ENCODE peak calls at places on chromosome 9, in ten cellular contexts. O is left lung; K is mammary epithelial cell; H is brain microvascular endothelial cell; J is heart right ventricle; V is foreskin keratinocyte; U is RWPE1; W is CD4-positive, CD25-positive, alpha-beta regulatory T cell; S is effector memory CD4-positive, alpha-beta T cell; A is WERI-Rb-1. E is an unnamed sample.

GRCh38 chr9:133822439-133823065 is 84.4 kb upstream of the SARDH start:
- DNase-seq in O (no peak), K (no peak), H (no peak), J (no peak), V (no peak), U (no peak), W (no peak), S (no peak), A (no peak), E (no peak)

GRCh38 chr9:110015759-110016158 is 192.2 kb downstream of the C9orf152 start:
- DNase-seq in O (no peak), K (peak), H (peak), J (no peak), V (peak), U (peak), W (no peak), S (no peak), A (no peak), E (peak)

GRCh38 chr9:137670391-137671195 is 51.8 kb downstream of the EHMT1 start:
- DNase-seq in O (no peak), K (peak), H (no peak), J (peak), V (no peak), U (no peak), W (no peak), S (no peak), A (peak), E (no peak)

GRCh38 chr9:34289159-34289558 is 39.9 kb downstream of the KIF24 start:
- DNase-seq in O (no peak), K (no peak), H (no peak), J (no peak), V (no peak), U (no peak), W (no peak), S (no peak), A (peak), E (no peak)

GRCh38 chr9:35114921-35115341 is 731 bp downstream of the ATOSB start:
- DNase-seq in O (peak), K (peak), H (peak), J (peak), V (peak), U (peak), W (no peak), S (peak), A (peak), E (no peak)

GRCh38 chr9:35791321-35791921 is at the start of gene NPR2:
- DNase-seq in O (no peak), K (no peak), H (no peak), J (peak), V (no peak), U (no peak), W (no peak), S (no peak), A (no peak), E (no peak)

GRCh38 chr9:33234511-33235467 is 5.2 kb upstream of the SPINK4 start:
- DNase-seq in O (no peak), K (peak), H (peak), J (no peak), V (no peak), U (no peak), W (no peak), S (no peak), A (no peak), E (no peak)

GRCh38 chr9:103661663-103662062 is 432.4 kb upstream of the SMC2 start:
- DNase-seq in O (no peak), K (peak), H (no peak), J (no peak), V (no peak), U (peak), W (no peak), S (no peak), A (no peak), E (peak)

GRCh38 chr9:129725841-129726251 is 27.0 kb downstream of the PTGES start:
- DNase-seq in O (no peak), K (no peak), H (no peak), J (no peak), V (no peak), U (no peak), W (no peak), S (no peak), A (no peak), E (no peak)

GRCh38 chr9:133628766-133629165 is 7.4 kb upstream of the DBH start:
- DNase-seq in O (no peak), K (no peak), H (no peak), J (no peak), V (no peak), U (no peak), W (no peak), S (no peak), A (no peak), E (no peak)

GRCh38 chr9:80134487-80134886 is 562.7 kb downstream of the TLE4 start:
- DNase-seq in O (no peak), K (no peak), H (no peak), J (no peak), V (no peak), U (no peak), W (no peak), S (no peak), A (no peak), E (no peak)

GRCh38 chr9:34463098-34463900 is 4.7 kb downstream of the DNAI1 start:
- DNase-seq in O (no peak), K (peak), H (peak), J (no peak), V (peak), U (peak), W (no peak), S (no peak), A (no peak), E (peak)

GRCh38 chr9:16030513-16031185 is 477.8 kb downstream of the CCDC171 start:
- DNase-seq in O (no peak), K (peak), H (peak), J (no peak), V (peak), U (peak), W (no peak), S (no peak), A (no peak), E (peak)

GRCh38 chr9:83267741-83268140 is 204.8 kb upstream of the RASEF start:
- DNase-seq in O (no peak), K (no peak), H (peak), J (no peak), V (no peak), U (no peak), W (no peak), S (no peak), A (no peak), E (no peak)

GRCh38 chr9:34611251-34611810 is 566 bp downstream of the RPP25L start:
- DNase-seq in O (no peak), K (no peak), H (no peak), J (no peak), V (no peak), U (no peak), W (no peak), S (no peak), A (no peak), E (no peak)

GRCh38 chr9:109036744-109037680 is 23.7 kb upstream of the CTNNAL1 start:
- DNase-seq in O (no peak), K (no peak), H (no peak), J (no peak), V (no peak), U (no peak), W (no peak), S (no peak), A (no peak), E (no peak)

GRCh38 chr9:33619666-33620404 is 95.8 kb downstream of the ANKRD18B start:
- DNase-seq in O (no peak), K (peak), H (peak), J (no peak), V (peak), U (peak), W (no peak), S (no peak), A (no peak), E (no peak)

GRCh38 chr9:92592946-92593860 is 57.4 kb upstream of the ECM2 start:
- DNase-seq in O (no peak), K (no peak), H (no peak), J (no peak), V (no peak), U (no peak), W (no peak), S (no peak), A (no peak), E (no peak)

GRCh38 chr9:136318111-136318768 is 9.1 kb upstream of the GPSM1 start:
- DNase-seq in O (no peak), K (no peak), H (no peak), J (no peak), V (no peak), U (no peak), W (no peak), S (no peak), A (no peak), E (no peak)
- H3K27ac ChIP-seq in O (no peak), K (no peak), H (no peak), J (no peak), V (no peak), U (no peak), W (no peak), S (no peak), A (no peak), E (no peak)

GRCh38 chr9:111752455-111752854 is 42.3 kb downstream of the SHOC1 start:
- DNase-seq in O (no peak), K (peak), H (no peak), J (no peak), V (no peak), U (no peak), W (no peak), S (no peak), A (no peak), E (no peak)
- H3K27ac ChIP-seq in O (no peak), K (no peak), H (no peak), J (no peak), V (no peak), U (no peak), W (no peak), S (no peak), A (no peak), E (no peak)

DNA sequence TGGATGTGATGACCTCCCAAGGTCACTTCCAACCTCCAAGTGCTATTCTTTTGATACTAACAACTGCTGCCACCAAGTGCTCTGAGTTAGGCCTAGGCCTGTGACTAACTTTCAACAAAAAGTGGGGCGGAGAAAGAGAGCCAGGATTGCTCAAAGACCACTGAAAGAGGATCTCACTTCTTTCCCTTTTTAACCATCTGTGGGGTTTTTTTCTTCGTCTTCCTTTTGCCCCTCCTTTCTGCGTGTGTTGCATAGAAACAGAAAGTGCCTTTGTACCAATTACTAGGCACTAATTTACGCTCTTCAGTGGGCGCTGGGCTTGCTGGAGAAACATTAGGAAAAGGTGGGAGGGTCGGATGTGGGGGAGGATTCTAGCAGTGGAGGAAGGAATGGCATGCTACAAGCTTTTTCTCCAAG is 8.0 kb downstream of the KLF9 start:
- DNase-seq in O (no peak), K (no peak), H (peak), J (no peak), V (no peak), U (no peak), W (no peak), S (no peak), A (no peak), E (no peak)
- H3K27ac ChIP-seq in O (peak), K (peak), H (peak), J (peak), V (peak), U (no peak), W (peak), S (no peak), A (no peak), E (no peak)

GRCh38 chr9:99051353-99051752 is 53.6 kb upstream of the TGFBR1 start:
- DNase-seq in O (no peak), K (no peak), H (no peak), J (no peak), V (no peak), U (no peak), W (no peak), S (no peak), A (no peak), E (no peak)
- H3K27ac ChIP-seq in O (no peak), K (no peak), H (no peak), J (no peak), V (no peak), U (no peak), W (no peak), S (no peak), A (no peak), E (no peak)

DNA sequence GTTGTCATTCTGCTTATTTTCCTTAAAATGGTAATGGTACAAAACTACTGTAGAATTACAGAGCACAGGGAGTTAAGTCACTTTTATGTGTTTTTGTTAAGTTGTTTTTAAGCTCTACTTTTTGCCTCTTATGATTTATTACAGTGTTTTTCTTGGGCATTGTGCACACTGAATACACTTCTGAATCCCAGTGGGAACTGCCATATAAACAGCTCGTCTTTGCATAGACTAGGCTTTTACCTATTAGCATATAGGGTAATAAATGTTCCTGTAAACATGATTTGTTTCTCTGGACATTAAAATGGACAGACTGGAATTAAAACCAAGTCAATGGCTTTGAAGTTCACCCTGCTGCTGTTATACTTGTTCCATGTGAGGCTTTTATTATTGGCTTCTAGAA is 12.2 kb downstream of the KLF9 start:
- DNase-seq in O (no peak), K (no peak), H (no peak), J (no peak), V (no peak), U (no peak), W (no peak), S (no peak), A (no peak), E (no peak)
- H3K27ac ChIP-seq in O (no peak), K (no peak), H (no peak), J (peak), V (no peak), U (no peak), W (no peak), S (no peak), A (no peak), E (no peak)

GRCh38 chr9:70832487-70832886 is 288.9 kb downstream of the TRPM3 start:
- DNase-seq in O (no peak), K (peak), H (no peak), J (no peak), V (no peak), U (no peak), W (no peak), S (no peak), A (no peak), E (peak)

GRCh38 chr9:70835323-70835722 is 286.1 kb downstream of the TRPM3 start:
- DNase-seq in O (no peak), K (peak), H (no peak), J (no peak), V (peak), U (peak), W (no peak), S (no peak), A (no peak), E (peak)

GRCh38 chr9:70826562-70826961 is 294.9 kb downstream of the TRPM3 start:
- DNase-seq in O (no peak), K (no peak), H (no peak), J (no peak), V (no peak), U (no peak), W (no peak), S (no peak), A (no peak), E (no peak)

GRCh38 chr9:70829591-70830265 is 291.7 kb downstream of the TRPM3 start:
- DNase-seq in O (no peak), K (no peak), H (no peak), J (no peak), V (no peak), U (no peak), W (no peak), S (no peak), A (no peak), E (no peak)

DNA sequence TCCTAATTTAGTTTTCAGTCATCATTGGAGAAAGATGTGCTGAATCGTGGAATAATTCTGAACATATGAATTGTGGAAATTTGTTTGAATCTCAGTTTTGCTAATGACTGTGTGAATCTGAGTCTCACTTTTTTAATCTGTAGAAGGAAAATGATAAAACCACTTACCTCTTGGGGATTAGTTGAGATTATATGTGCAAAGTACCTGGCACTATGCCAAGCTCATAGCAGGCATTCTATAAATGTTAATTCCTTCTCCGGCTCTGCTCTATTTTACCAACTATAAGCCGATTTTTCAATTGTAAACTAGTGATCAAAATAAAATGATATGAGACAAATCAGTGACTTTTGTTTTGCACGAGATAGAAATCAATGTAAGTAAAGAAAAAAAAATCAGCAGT is 290.8 kb downstream of the TRPM3 start:
- DNase-seq in O (no peak), K (no peak), H (no peak), J (no peak), V (no peak), U (no peak), W (no peak), S (no peak), A (peak), E (no peak)
- H3K27ac ChIP-seq in O (no peak), K (no peak), H (no peak), J (no peak), V (no peak), U (no peak), W (no peak), S (no peak), A (no peak), E (no peak)

DNA sequence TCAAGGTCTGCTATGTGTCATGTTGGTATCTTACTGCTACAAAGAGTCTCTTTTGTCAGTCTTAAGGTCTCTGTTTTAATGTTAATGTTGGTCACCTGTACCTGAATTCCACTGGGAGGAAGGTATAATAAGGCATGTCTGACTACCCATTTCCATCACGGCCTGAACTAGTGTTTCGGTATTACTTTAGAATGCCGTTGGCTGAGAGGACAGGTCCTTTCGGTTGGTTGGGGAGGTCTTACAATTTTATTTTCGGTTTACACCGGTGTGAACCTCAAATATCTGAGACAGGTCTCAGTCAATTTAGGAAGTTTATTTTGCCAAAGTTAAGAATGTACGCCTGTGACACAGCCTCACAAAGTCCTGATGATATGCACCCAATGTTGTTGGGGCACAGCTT is 154.9 kb upstream of the ABCA1 start:
- DNase-seq in O (no peak), K (no peak), H (no peak), J (no peak), V (no peak), U (no peak), W (no peak), S (no peak), A (no peak), E (no peak)
- H3K27ac ChIP-seq in O (no peak), K (no peak), H (no peak), J (no peak), V (no peak), U (no peak), W (no peak), S (no peak), A (no peak), E (no peak)

GRCh38 chr9:120383611-120383998 is 196.4 kb downstream of the CDK5RAP2 start:
- DNase-seq in O (no peak), K (no peak), H (no peak), J (no peak), V (no peak), U (no peak), W (no peak), S (no peak), A (no peak), E (no peak)

GRCh38 chr9:120383999-120384924 is 195.7 kb downstream of the CDK5RAP2 start:
- DNase-seq in O (no peak), K (no peak), H (peak), J (no peak), V (no peak), U (no peak), W (no peak), S (no peak), A (no peak), E (no peak)

GRCh38 chr9:120379611-120380010 is 200.4 kb downstream of the CDK5RAP2 start:
- DNase-seq in O (no peak), K (no peak), H (no peak), J (no peak), V (no peak), U (no peak), W (no peak), S (no peak), A (no peak), E (no peak)

GRCh38 chr9:120382453-120382852 is 197.5 kb downstream of the CDK5RAP2 start:
- DNase-seq in O (no peak), K (no peak), H (no peak), J (no peak), V (no peak), U (no peak), W (no peak), S (no peak), A (no peak), E (no peak)

DNA sequence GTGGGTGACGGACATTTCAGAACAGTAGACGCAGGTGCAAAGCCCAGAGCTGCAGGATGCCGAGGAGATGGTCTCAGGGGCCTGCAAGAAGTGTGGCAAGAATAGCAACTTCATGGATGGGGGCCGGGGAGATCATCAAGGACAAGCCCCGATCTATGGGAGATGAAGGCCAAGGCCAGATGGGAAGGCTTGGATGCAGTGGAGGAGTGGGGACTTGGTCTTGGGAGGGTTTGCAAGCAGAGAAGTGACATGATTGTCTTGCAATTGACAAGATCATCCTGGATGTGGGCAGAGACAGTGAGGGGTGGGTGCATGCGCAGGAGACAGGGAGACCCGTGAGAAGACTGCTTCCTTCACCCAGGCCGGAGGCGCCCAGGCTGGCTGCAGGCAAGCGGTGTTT is 198.1 kb downstream of the CDK5RAP2 start:
- DNase-seq in O (no peak), K (no peak), H (no peak), J (no peak), V (no peak), U (no peak), W (no peak), S (no peak), A (no peak), E (no peak)
- H3K27ac ChIP-seq in O (no peak), K (no peak), H (no peak), J (no peak), V (no peak), U (no peak), W (no peak), S (no peak), A (no peak), E (no peak)

GRCh38 chr9:127716412-127716811 is 533 bp downstream of the TTC16 start:
- DNase-seq in O (no peak), K (no peak), H (no peak), J (no peak), V (no peak), U (no peak), W (no peak), S (no peak), A (no peak), E (no peak)
- H3K27ac ChIP-seq in O (no peak), K (peak), H (no peak), J (peak), V (no peak), U (peak), W (peak), S (peak), A (no peak), E (no peak)

DNA sequence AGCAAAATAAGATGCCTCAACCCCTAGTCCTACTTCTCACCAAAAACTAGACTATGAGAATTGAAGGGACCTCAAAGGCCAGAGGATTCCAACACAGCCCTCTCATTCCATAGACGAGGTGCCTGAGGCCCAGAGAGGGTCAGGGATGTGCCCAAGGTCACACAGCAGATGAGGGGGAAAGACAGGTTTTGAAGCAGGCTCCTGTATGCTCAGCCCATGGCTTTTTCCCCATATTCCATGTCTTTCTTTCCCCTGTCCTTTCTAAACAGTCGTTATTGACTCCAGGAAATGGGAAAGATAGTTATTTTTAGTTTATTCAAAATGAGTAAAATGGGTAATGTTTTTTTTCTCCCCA is 61.2 kb upstream of the COL15A1 start:
- DNase-seq in O (no peak), K (no peak), H (no peak), J (no peak), V (no peak), U (no peak), W (no peak), S (no peak), A (no peak), E (no peak)
- H3K27ac ChIP-seq in O (peak), K (no peak), H (no peak), J (peak), V (no peak), U (no peak), W (no peak), S (no peak), A (no peak), E (no peak)